ENCODE peak calls at places on chromosome 17, in five cellular contexts. Q is progenitor cell of endocrine pancreas, P is dorsolateral prefrontal cortex, S is RWPE1, W is BE2C. H is an unnamed sample.

GRCh38 chr17:20944014-20944905 is 98.6 kb downstream of the USP22 start:
- DNase-seq in W (no peak), S (peak; percentile 38), Q (peak; percentile 19), P (no peak), H (no peak)

GRCh38 chr17:82611140-82612058 is 36.8 kb downstream of the WDR45B start:
- DNase-seq in Q (no peak), P (no peak), S (no peak), W (peak; percentile 84), H (no peak)

GRCh38 chr17:18986541-18987229 is 17.9 kb downstream of the FAM83G start:
- DNase-seq in W (no peak), S (no peak), P (no peak), Q (no peak), H (no peak)

GRCh38 chr17:36600477-36600876 is 906 bp upstream of the MRM1 start:
- DNase-seq in Q (no peak), P (no peak), S (no peak), W (no peak), H (no peak)

GRCh38 chr17:65489413-65490170 is 71.9 kb downstream of the AXIN2 start:
- DNase-seq in S (no peak), P (no peak), Q (no peak), W (no peak), H (no peak)

GRCh38 chr17:2685696-2686095 is 25.9 kb downstream of the CLUH start:
- DNase-seq in S (no peak), W (peak; percentile 3), P (peak; percentile 19), Q (no peak), H (no peak)

GRCh38 chr17:17694229-17695081 is 13.2 kb downstream of the RAI1 start:
- DNase-seq in S (peak; percentile 79), W (peak; percentile 59), P (peak; percentile 60), Q (peak; percentile 46), H (no peak)

GRCh38 chr17:71334041-71334781 is 786.6 kb upstream of the SOX9 start:
- DNase-seq in S (no peak), Q (no peak), P (no peak), W (no peak), H (no peak)

GRCh38 chr17:17089796-17090641 is 47.8 kb downstream of the MPRIP start:
- DNase-seq in W (no peak), S (no peak), P (no peak), Q (no peak), H (no peak)

GRCh38 chr17:28940675-28941074 is 10.6 kb downstream of the PHF12 start:
- DNase-seq in S (no peak), W (no peak), P (no peak), Q (no peak), H (no peak)

GRCh38 chr17:64180674-64181073 is 50.7 kb upstream of the ERN1 start:
- DNase-seq in W (no peak), P (no peak), Q (no peak), S (no peak), H (no peak)

GRCh38 chr17:41894791-41895331 is 23.9 kb downstream of the ACLY start:
- DNase-seq in S (no peak), Q (no peak), W (peak; percentile 70), P (no peak), H (no peak)

GRCh38 chr17:50459756-50460155 is 8.9 kb downstream of the CHAD start:
- DNase-seq in S (no peak), W (no peak), P (no peak), Q (no peak), H (no peak)

GRCh38 chr17:2396568-2397246 is 4.2 kb downstream of the MNT start:
- DNase-seq in Q (peak; percentile 71), S (peak; percentile 78), P (no peak), W (peak; percentile 92), H (peak; percentile 60)

GRCh38 chr17:33469411-33469810 is 176.3 kb upstream of the ASIC2 start:
- DNase-seq in P (no peak), Q (no peak), S (no peak), W (no peak), H (no peak)

GRCh38 chr17:28524476-28525415 is 18.6 kb downstream of the FOXN1 start:
- DNase-seq in Q (no peak), P (no peak), W (no peak), S (peak; percentile 70), H (no peak)

GRCh38 chr17:15273141-15273793 is 8.1 kb upstream of the PMP22 start:
- DNase-seq in S (no peak), Q (no peak), W (no peak), P (no peak), H (no peak)

GRCh38 chr17:81487487-81488275 is 24.9 kb downstream of the ACTG1 start:
- DNase-seq in W (peak; percentile 71), S (peak; percentile 88), Q (peak; percentile 65), P (no peak), H (no peak)

GRCh38 chr17:21287703-21288449 is 3.4 kb downstream of the MAP2K3 start:
- DNase-seq in S (peak; percentile 91), Q (no peak), P (peak; percentile 61), W (no peak), H (peak; percentile 68)

GRCh38 chr17:74491645-74492044 is 25.2 kb downstream of the CD300A start:
- DNase-seq in S (no peak), Q (no peak), P (no peak), W (no peak), H (no peak)

GRCh38 chr17:27336217-27336616 is 42.3 kb downstream of the WSB1 start:
- DNase-seq in P (no peak), W (no peak), Q (no peak), S (no peak), H (no peak)

GRCh38 chr17:64254755-64255154 is 8.3 kb downstream of the TEX2 start:
- DNase-seq in P (no peak), Q (no peak), S (no peak), W (no peak), H (no peak)

GRCh38 chr17:55806745-55807466 is 56.1 kb downstream of the PCTP start:
- DNase-seq in P (no peak), S (no peak), W (no peak), Q (no peak), H (no peak)

GRCh38 chr17:79042421-79043190 is 18.6 kb downstream of the C1QTNF1 start:
- DNase-seq in P (peak; percentile 60), S (peak; percentile 75), W (peak; percentile 79), Q (no peak), H (no peak)

GRCh38 chr17:15180121-15180561 is 85.0 kb downstream of the PMP22 start:
- DNase-seq in Q (no peak), W (no peak), S (no peak), P (no peak), H (no peak)

GRCh38 chr17:2737693-2738092 is 11.8 kb downstream of the CCDC92B start:
- DNase-seq in W (no peak), S (no peak), Q (no peak), P (no peak), H (no peak)

GRCh38 chr17:56499799-56500388 is 93.6 kb upstream of the NOG start:
- DNase-seq in Q (no peak), W (peak; percentile 18), S (no peak), P (no peak), H (peak; percentile 4)

GRCh38 chr17:81821147-81821546 is 11.9 kb downstream of the MCRIP1 start:
- DNase-seq in W (no peak), S (no peak), Q (no peak), P (no peak), H (no peak)

GRCh38 chr17:80175411-80175810 is 5.6 kb downstream of the CARD14 start:
- DNase-seq in W (no peak), S (peak; percentile 75), Q (no peak), P (no peak), H (no peak)

GRCh38 chr17:79141578-79142338 is 67.1 kb downstream of the ENGASE start:
- DNase-seq in Q (no peak), P (no peak), S (no peak), W (no peak), H (no peak)

DNA sequence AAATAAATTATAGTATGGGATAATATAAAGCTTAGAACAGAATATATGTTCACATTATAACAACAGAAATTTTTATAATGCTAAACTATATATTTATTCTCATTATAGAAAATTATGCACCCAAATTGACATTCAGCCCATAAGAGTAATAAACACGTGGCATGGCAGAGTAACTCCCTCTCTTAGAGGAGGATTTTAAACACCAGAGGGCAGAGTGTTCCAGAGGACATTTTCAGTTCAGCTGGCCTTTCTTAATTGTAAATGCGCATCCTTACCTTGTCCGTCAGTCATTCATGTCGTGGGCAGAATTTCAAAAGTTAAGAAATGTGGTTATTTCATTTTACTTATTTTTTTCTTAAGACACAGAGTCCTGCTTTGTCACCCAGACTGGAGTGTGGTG is 147.1 kb downstream of the TANC2 start:
- DNase-seq in W (no peak), P (no peak), S (no peak), Q (no peak), H (no peak)
- TF ChIP-seq CTCF in W (peak; percentile 36), P (peak; percentile 72), S (no peak), Q (peak; percentile 35), H (peak; percentile 3)

DNA sequence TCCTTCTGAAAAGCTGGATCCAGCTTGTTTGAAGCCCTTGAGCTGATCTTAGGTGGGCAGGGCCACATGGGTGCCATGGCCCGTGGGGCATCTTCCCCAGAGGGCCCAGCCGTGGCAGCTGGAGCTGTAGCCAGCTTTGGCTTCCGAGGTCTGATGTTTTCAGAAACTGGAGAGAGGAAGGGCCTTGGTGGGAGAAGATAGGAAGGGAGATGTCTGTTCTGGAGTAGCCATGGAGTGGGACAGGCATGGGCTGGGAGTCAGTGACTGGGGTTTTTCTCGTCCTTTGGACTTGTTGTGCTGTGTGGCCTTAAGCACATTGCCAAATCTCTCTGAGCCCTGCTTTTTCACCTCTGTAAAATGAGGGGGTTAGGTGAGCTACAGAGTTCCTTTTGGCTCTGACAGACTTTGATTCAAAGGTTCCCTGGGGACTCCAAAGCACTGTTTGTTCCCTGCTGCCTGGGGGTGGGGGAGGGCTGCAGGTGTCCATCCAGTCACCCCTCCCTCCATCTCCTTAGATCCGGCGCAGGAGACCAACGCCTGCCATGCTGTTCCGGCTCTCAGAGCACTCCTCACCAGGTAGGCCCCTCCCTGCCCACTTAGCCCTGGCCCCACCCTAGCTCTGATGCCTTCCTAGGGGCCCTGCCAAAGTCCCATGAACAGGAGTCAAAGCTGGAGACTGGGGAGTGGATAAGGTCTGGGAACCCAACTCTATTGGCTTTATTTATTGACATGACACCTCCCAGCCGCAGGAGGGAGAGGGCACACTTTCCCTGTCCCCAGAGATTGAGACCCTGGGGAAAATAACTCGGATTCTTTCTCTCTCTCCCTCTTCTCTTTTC is 2.1 kb downstream of the PPP1R1B start:
- DNase-seq in S (no peak), W (no peak), Q (no peak), P (no peak), H (no peak)
- TF ChIP-seq CTCF in S (no peak), W (no peak), Q (no peak), P (no peak), H (no peak)

GRCh38 chr17:1203111-1203966 is 23.6 kb upstream of the ABR start:
- DNase-seq in Q (no peak), W (peak; percentile 69), S (peak; percentile 93), P (no peak), H (no peak)
- TF ChIP-seq CTCF in Q (no peak), W (no peak), S (no peak), P (no peak), H (no peak)

DNA sequence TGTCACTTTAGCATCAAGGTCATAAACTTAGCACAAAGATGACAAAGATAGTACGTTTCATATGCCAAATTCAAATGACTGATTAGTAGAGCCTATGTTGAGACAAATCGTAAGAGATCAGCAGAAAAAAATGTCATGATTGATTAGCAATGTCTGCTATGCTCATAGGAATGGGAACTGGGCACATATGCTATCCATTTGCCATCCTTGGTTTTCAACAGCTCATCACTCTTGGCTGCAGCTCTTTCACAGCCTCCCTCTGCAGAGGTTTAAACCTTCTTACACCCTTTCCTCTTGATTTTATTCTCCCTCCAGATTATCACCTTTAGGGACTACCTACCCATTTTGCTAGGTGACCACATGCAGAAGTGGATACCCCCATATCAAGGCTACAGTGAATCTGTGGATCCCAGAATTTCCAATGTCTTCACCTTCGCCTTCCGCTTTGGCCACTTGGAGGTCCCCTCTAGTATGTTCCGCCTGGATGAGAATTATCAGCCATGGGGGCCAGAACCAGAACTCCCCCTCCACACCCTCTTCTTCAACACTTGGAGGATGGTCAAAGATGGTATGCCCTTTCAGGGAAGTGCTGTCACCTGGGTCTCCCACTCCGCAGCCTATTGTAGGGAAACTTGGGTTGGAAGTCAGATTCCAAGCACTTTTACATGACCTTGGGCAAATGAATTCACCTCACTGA is 16.2 kb downstream of the MPO start:
- DNase-seq in Q (no peak), P (no peak), S (no peak), W (no peak), H (no peak)
- TF ChIP-seq CTCF in Q (no peak), P (no peak), S (no peak), W (no peak), H (no peak)

H was measured in GM12864.